ENCODE peak calls at places on chromosomes 12 and 14, in six cellular contexts. F, D, A, V, S and H are unnamed samples.

GRCh38 chr12:63480186-63480585 is 188.1 kb downstream of the DPY19L2 start:
- DNase-seq in F (no peak), D (no peak), A (no peak), V (no peak), S (no peak), H (no peak)

GRCh38 chr12:109731231-109731731 is 17.7 kb downstream of the FAM222A start:
- DNase-seq in F (no peak), D (no peak), A (peak), V (no peak), S (no peak), H (no peak)

GRCh38 chr12:6074979-6075585 is 49.4 kb downstream of the VWF start:
- DNase-seq in F (peak), D (no peak), A (peak), V (no peak), S (no peak), H (no peak)

GRCh38 chr12:3342051-3342450 is 149.0 kb upstream of the PRMT8 start:
- DNase-seq in F (no peak), D (peak), A (peak), V (no peak), S (peak), H (peak)

GRCh38 chr14:55107766-55108554 is 21.1 kb upstream of the LGALS3 start:
- DNase-seq in F (peak), D (no peak), A (peak), V (peak), S (peak), H (peak)

GRCh38 chr12:69896653-69897381 is 71.8 kb downstream of the MYRFL start:
- DNase-seq in F (no peak), D (no peak), A (no peak), V (no peak), S (no peak), H (no peak)

GRCh38 chr14:92670967-92671366 is 77.5 kb downstream of the LGMN start:
- DNase-seq in F (no peak), D (no peak), A (no peak), V (no peak), S (no peak), H (no peak)

GRCh38 chr12:3337944-3338343 is 153.1 kb upstream of the PRMT8 start:
- DNase-seq in F (no peak), D (no peak), A (no peak), V (no peak), S (no peak), H (no peak)

GRCh38 chr12:64836856-64837255 is 12.4 kb downstream of the TBC1D30 start:
- DNase-seq in F (no peak), D (no peak), A (no peak), V (no peak), S (no peak), H (no peak)

GRCh38 chr14:59360923-59361794 is 104.0 kb downstream of the GPR135 start:
- DNase-seq in F (no peak), D (no peak), A (peak), V (peak), S (no peak), H (no peak)

GRCh38 chr14:87508333-87508732 is 484.6 kb downstream of the GALC start:
- DNase-seq in F (no peak), D (no peak), A (no peak), V (no peak), S (no peak), H (no peak)

GRCh38 chr12:89862511-89863331 is 154.1 kb upstream of the ATP2B1 start:
- DNase-seq in F (peak), D (no peak), A (no peak), V (no peak), S (no peak), H (peak)

GRCh38 chr12:17017402-17017801 is 411.4 kb upstream of the LMO3 start:
- DNase-seq in F (no peak), D (no peak), A (no peak), V (no peak), S (no peak), H (no peak)

GRCh38 chr14:88195676-88196075 is 127.4 kb downstream of the KCNK10 start:
- DNase-seq in F (no peak), D (no peak), A (no peak), V (no peak), S (no peak), H (no peak)

GRCh38 chr14:91249841-91250616 is 5.5 kb upstream of the GPR68 start:
- DNase-seq in F (no peak), D (no peak), A (no peak), V (no peak), S (peak), H (no peak)

GRCh38 chr14:95935228-95935822 is 58.7 kb downstream of the TUNAR start:
- DNase-seq in F (no peak), D (peak), A (no peak), V (no peak), S (peak), H (peak)

GRCh38 chr12:100868487-100868886 is 73.9 kb downstream of the ANO4 start:
- DNase-seq in F (no peak), D (no peak), A (no peak), V (peak), S (no peak), H (no peak)

GRCh38 chr14:87113286-87113685 is 879.7 kb downstream of the GALC start:
- DNase-seq in F (no peak), D (no peak), A (no peak), V (no peak), S (no peak), H (no peak)

GRCh38 chr14:73180385-73180805 is 44.1 kb downstream of the PSEN1 start:
- DNase-seq in F (no peak), D (no peak), A (no peak), V (peak), S (no peak), H (no peak)

GRCh38 chr14:89958966-89959365 is 3.2 kb downstream of the TDP1 start:
- DNase-seq in F (no peak), D (no peak), A (no peak), V (no peak), S (no peak), H (no peak)

GRCh38 chr14:72638021-72638420 is 255.9 kb downstream of the DPF3 start:
- DNase-seq in F (no peak), D (no peak), A (no peak), V (peak), S (peak), H (no peak)

GRCh38 chr12:90484130-90484529 is 470.8 kb downstream of the CCER1 start:
- DNase-seq in F (no peak), D (no peak), A (no peak), V (no peak), S (no peak), H (no peak)

GRCh38 chr12:56631790-56632700 is 1.9 kb upstream of the BAZ2A start:
- DNase-seq in F (peak), D (peak), A (peak), V (no peak), S (no peak), H (peak)

DNA sequence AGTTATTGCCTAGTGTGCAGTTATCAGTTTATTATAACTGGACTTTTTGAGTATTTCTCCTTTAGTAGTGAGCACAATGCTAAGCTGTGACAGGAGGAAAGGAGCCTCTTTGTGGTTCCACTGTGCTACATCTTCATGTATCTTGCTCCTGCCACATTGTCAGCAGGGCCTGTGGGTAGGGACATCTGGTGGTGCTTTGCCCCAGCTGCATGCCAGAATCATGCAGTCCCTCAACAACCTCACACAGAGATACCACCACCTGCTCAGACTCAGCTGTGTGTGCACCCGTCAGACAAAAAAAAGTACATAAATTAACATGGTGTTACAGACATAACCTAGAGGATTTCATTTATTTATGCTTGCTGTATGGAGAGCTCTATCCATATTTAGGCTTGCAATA is 51.1 kb downstream of the MIS18BP1 start:
- DNase-seq in F (no peak), D (no peak), A (no peak), V (no peak), S (no peak), H (peak)
- TF ChIP-seq CTCF in F (no peak), D (no peak), A (no peak), V (peak), S (peak), H (no peak)

DNA sequence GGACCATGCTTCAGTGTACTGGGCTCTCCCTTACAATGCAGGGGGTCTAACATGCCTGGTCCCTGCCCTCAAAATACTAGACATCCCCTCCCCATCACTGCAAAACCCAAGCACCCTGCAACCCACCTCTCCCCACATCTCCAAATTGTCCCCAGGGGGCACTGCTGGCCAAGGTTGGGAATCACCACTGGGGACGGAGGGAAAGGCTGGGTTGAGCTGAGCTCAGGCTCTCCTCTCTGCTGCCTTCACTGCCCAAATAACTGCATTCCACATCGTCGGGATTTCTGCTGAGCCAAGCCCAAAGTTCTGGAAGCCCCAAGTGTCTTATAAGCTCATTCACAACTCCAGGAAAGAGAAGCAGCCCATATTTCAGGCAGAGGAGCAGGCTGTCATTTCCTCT is 69.6 kb downstream of the NT5DC3 start:
- DNase-seq in F (no peak), D (peak), A (peak), V (no peak), S (no peak), H (peak)
- TF ChIP-seq CTCF in F (no peak), D (no peak), A (peak), V (peak), S (peak), H (peak)

GRCh38 chr12:47828008-47828966 is 8.6 kb upstream of the HDAC7 start:
- DNase-seq in F (no peak), D (no peak), A (no peak), V (no peak), S (no peak), H (no peak)
- TF ChIP-seq CTCF in F (no peak), D (no peak), A (no peak), V (no peak), S (no peak), H (no peak)

GRCh38 chr14:35384386-35385041 is 20.0 kb downstream of the NFKBIA start:
- DNase-seq in F (no peak), D (no peak), A (no peak), V (peak), S (no peak), H (no peak)
- TF ChIP-seq CTCF in F (no peak), D (no peak), A (no peak), V (peak), S (peak), H (no peak)

GRCh38 chr14:104389326-104390220 is 190.0 kb upstream of the C14orf180 start:
- DNase-seq in F (peak), D (no peak), A (peak), V (no peak), S (no peak), H (no peak)
- TF ChIP-seq CTCF in F (no peak), D (no peak), A (no peak), V (no peak), S (no peak), H (no peak)

GRCh38 chr14:36940476-36940875 is 231.9 kb downstream of the SLC25A21 start:
- DNase-seq in F (no peak), D (no peak), A (no peak), V (no peak), S (no peak), H (no peak)

GRCh38 chr14:36941783-36942521 is 230.5 kb downstream of the SLC25A21 start:
- DNase-seq in F (peak), D (peak), A (peak), V (no peak), S (peak), H (peak)

GRCh38 chr14:36939265-36939664 is 233.1 kb downstream of the SLC25A21 start:
- DNase-seq in F (no peak), D (no peak), A (no peak), V (no peak), S (no peak), H (no peak)

GRCh38 chr14:36944307-36945010 is 227.9 kb downstream of the SLC25A21 start:
- DNase-seq in F (no peak), D (no peak), A (no peak), V (no peak), S (peak), H (no peak)

DNA sequence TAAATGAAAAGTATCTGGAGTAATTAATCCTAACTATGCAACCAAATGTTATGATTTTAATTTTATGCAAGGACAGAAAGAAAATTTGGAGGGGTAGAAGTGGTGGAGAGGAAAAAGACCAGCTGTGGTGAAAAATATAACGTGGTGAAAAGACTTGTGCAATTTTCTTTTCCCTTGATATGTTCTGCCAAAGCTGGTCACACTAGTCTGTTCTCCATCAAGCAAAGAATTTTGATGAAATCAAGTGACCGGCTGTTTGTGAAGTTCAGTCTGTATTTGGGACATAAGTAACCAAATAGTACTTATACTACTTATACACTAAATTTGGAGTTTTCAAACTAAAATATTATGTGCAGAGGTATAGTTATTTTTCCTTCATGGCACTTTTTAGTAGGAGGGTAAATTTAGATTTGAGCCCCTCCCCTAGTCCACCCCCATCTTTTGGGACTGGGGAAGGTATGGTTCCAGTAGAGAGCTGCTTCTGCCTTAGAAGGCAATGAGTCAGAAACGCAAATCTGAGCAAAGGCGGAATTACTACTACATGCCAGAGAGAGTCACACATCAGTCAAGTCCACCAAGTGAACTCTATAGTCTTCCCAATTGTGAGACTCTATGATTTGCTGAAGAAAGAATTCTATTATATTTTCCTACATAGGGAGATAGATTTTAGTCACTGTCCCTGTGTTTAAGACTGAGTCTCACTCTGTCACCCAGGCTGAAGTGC is 229.7 kb downstream of the SLC25A21 start:
- DNase-seq in F (no peak), D (no peak), A (no peak), V (no peak), S (no peak), H (no peak)
- TF ChIP-seq CTCF in F (no peak), D (peak), A (no peak), V (no peak), S (no peak), H (peak)

GRCh38 chr12:39043425-39043824 is 138.0 kb upstream of the CPNE8 start:
- DNase-seq in F (no peak), D (no peak), A (no peak), V (no peak), S (no peak), H (no peak)

GRCh38 chr12:39047539-39048078 is 142.2 kb upstream of the CPNE8 start:
- DNase-seq in F (no peak), D (no peak), A (no peak), V (no peak), S (no peak), H (no peak)

GRCh38 chr12:39048395-39048794 is 143.0 kb upstream of the CPNE8 start:
- DNase-seq in F (no peak), D (no peak), A (no peak), V (no peak), S (no peak), H (no peak)

DNA sequence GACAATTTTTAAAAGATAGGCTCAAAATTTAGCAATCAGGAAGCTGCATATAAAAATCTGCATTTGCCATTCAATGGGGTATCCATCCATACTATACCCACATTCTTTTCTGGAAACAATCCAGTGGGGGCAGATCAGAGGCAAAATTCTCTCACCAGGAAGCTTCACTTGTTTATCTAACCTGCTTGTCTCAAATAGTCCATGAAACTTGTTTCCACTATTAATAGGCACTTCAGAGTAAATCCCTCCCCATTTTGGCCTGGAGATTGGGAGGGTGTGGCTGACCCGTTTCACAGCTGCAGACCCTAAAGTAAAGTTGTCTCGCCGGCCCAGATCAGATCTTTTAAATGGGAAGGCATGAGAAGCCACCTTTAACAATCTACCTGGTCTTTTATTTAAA is 139.4 kb upstream of the CPNE8 start:
- DNase-seq in F (no peak), D (no peak), A (no peak), V (no peak), S (no peak), H (no peak)
- TF ChIP-seq CTCF in F (no peak), D (no peak), A (no peak), V (no peak), S (no peak), H (no peak)